ENCODE peak calls at places on chromosomes 7 and 10, in seven cellular contexts. B is body of pancreas; O is ovary; H is cardiac fibroblast; A is CD8-positive, alpha-beta memory T cell; Z is midbrain; S is left cardiac atrium. E is an unnamed sample.

GRCh38 chr10:99958287-99958686 is 51.5 kb downstream of the DNMBP start:
- DNase-seq in Z (no peak), H (peak), S (no peak), O (no peak), A (no peak), B (no peak), E (no peak)

GRCh38 chr7:123499211-123499968 is 35.0 kb downstream of the IQUB start:
- DNase-seq in H (peak), O (no peak), S (no peak), Z (no peak), B (peak), A (no peak), E (no peak)

GRCh38 chr10:44198096-44198779 is 186.7 kb downstream of the CXCL12 start:
- DNase-seq in H (no peak), O (no peak), S (no peak), A (no peak), B (no peak), Z (no peak), E (no peak)

GRCh38 chr10:490256-490655 is 199.2 kb downstream of the DIP2C start:
- DNase-seq in B (no peak), Z (no peak), O (no peak), S (peak), A (no peak), H (peak), E (no peak)

GRCh38 chr7:132690174-132690573 is 113.9 kb upstream of the PLXNA4 start:
- DNase-seq in Z (no peak), B (no peak), S (no peak), A (no peak), H (no peak), O (no peak), E (no peak)

GRCh38 chr7:155451522-155452239 is 6.2 kb upstream of the EN2 start:
- DNase-seq in A (no peak), Z (no peak), H (no peak), B (no peak), S (no peak), O (no peak), E (no peak)

GRCh38 chr10:98778277-98778759 is 331.6 kb upstream of the HPS1 start:
- DNase-seq in A (no peak), O (no peak), H (no peak), Z (no peak), B (no peak), S (no peak), E (no peak)

GRCh38 chr10:6036861-6037321 is 25.3 kb downstream of the IL2RA start:
- DNase-seq in B (no peak), A (no peak), Z (no peak), O (no peak), H (no peak), S (no peak), E (no peak)

GRCh38 chr10:74213571-74214162 is 62.6 kb downstream of the ADK start:
- DNase-seq in H (peak), A (peak), O (peak), B (peak), S (peak), Z (no peak), E (no peak)

GRCh38 chr10:90148121-90148855 is 446.9 kb downstream of the KIF20B start:
- DNase-seq in Z (peak), A (no peak), O (no peak), B (no peak), S (no peak), H (peak), E (no peak)

GRCh38 chr10:122295423-122295947 is 24.4 kb downstream of the BTBD16 start:
- DNase-seq in O (no peak), Z (no peak), H (no peak), A (no peak), S (no peak), B (no peak), E (no peak)

GRCh38 chr7:49398730-49399129 is 374.7 kb upstream of the VWC2 start:
- DNase-seq in B (no peak), O (no peak), S (no peak), Z (no peak), H (peak), A (no peak), E (no peak)

GRCh38 chr10:107873007-107873406 is 708.5 kb upstream of the SORCS1 start:
- DNase-seq in S (no peak), H (no peak), O (no peak), Z (no peak), A (no peak), B (no peak), E (no peak)

GRCh38 chr10:71272122-71272771 is 46.8 kb upstream of the SLC29A3 start:
- DNase-seq in O (no peak), A (no peak), Z (no peak), H (peak), S (no peak), B (no peak), E (no peak)

GRCh38 chr7:94395141-94396041 is 696 bp downstream of the COL1A2 start:
- DNase-seq in A (no peak), S (peak), H (peak), O (peak), Z (peak), B (peak), E (no peak)

GRCh38 chr7:46072722-46073121 is 151.7 kb upstream of the IGFBP3 start:
- DNase-seq in A (no peak), H (peak), Z (no peak), O (no peak), S (no peak), B (no peak), E (no peak)

GRCh38 chr10:31549936-31550335 is 230.9 kb downstream of the ZEB1 start:
- DNase-seq in S (no peak), O (no peak), Z (no peak), H (peak), B (no peak), A (no peak), E (no peak)

GRCh38 chr7:24409429-24410024 is 125.5 kb downstream of the NPY start:
- DNase-seq in Z (no peak), S (no peak), O (no peak), B (no peak), H (no peak), A (no peak), E (no peak)

GRCh38 chr10:9294132-9294663 is 1239.7 kb downstream of the GATA3 start:
- DNase-seq in O (no peak), B (no peak), S (no peak), H (no peak), Z (peak), A (no peak), E (no peak)

GRCh38 chr10:102410427-102411073 is 8.0 kb downstream of the PSD start:
- DNase-seq in B (no peak), O (peak), Z (peak), A (no peak), S (no peak), H (peak), E (no peak)

GRCh38 chr10:127881262-127881661 is 11.5 kb downstream of the CLRN3 start:
- DNase-seq in O (no peak), H (no peak), S (no peak), B (peak), Z (no peak), A (no peak), E (no peak)

GRCh38 chr7:30971440-30971839 is 7.7 kb downstream of the GHRHR start:
- DNase-seq in Z (no peak), S (no peak), A (no peak), B (no peak), H (no peak), O (no peak), E (no peak)

GRCh38 chr10:79938728-79939380 is 10.1 kb downstream of the SFTPD start:
- DNase-seq in S (peak), Z (peak), O (no peak), B (no peak), H (no peak), A (no peak), E (no peak)

GRCh38 chr10:96719850-96720421 is 378 bp downstream of the PIK3AP1 start:
- DNase-seq in B (peak), A (peak), Z (no peak), S (peak), O (peak), H (no peak), E (no peak)

GRCh38 chr7:66118603-66119002 is 4.0 kb downstream of the CRCP start:
- DNase-seq in A (no peak), B (no peak), H (no peak), Z (no peak), O (no peak), S (no peak), E (no peak)

GRCh38 chr10:19144206-19144605 is 95.6 kb downstream of the MALRD1 start:
- DNase-seq in B (no peak), S (no peak), A (no peak), H (no peak), O (no peak), Z (no peak), E (no peak)

GRCh38 chr7:5831196-5831595 is 49.4 kb upstream of the OCM start:
- DNase-seq in Z (no peak), H (peak), S (peak), A (no peak), O (peak), B (peak), E (no peak)

GRCh38 chr10:62818426-62819011 is 2.4 kb upstream of the EGR2 start:
- DNase-seq in B (peak), A (peak), O (peak), S (peak), Z (peak), H (peak), E (no peak)

GRCh38 chr10:69348824-69349541 is 67.7 kb downstream of the TACR2 start:
- DNase-seq in Z (no peak), B (peak), O (no peak), S (peak), A (no peak), H (peak), E (no peak)

GRCh38 chr10:35379226-35380137 is 43.2 kb downstream of the CCNY start:
- DNase-seq in O (no peak), B (no peak), H (peak), A (no peak), S (peak), Z (peak), E (peak)

GRCh38 chr7:135188298-135188984 is 17.9 kb upstream of the CYREN start:
- DNase-seq in B (peak), O (no peak), H (no peak), Z (no peak), A (no peak), S (no peak), E (no peak)

GRCh38 chr7:130288168-130288567 is 4.8 kb upstream of the CPA4 start:
- DNase-seq in B (peak), Z (no peak), O (no peak), A (no peak), S (no peak), H (no peak), E (no peak)